ENCODE peak calls at places on chromosomes 2 and 18, in five cellular contexts. I, M, R, T and S are unnamed samples.

GRCh38 chr2:64652231-64653173 is 1.2 kb downstream of the SERTAD2 start:
- DNase-seq in I (peak), M (peak), R (no peak), T (no peak), S (no peak)

GRCh38 chr2:51706220-51706619 is 674.3 kb upstream of the NRXN1 start:
- DNase-seq in I (peak), M (no peak), R (no peak), T (no peak), S (no peak)

GRCh38 chr2:191927319-191927867 is 80.5 kb upstream of the CAVIN2 start:
- DNase-seq in I (peak), M (peak), R (no peak), T (no peak), S (no peak)

GRCh38 chr2:55115795-55116597 is 65.7 kb upstream of the RTN4 start:
- DNase-seq in I (peak), M (peak), R (no peak), T (no peak), S (no peak)

GRCh38 chr18:57437782-57438668 is 2.9 kb downstream of the ONECUT2 start:
- DNase-seq in I (peak), M (peak), R (peak), T (peak), S (no peak)

GRCh38 chr18:57786038-57786437 is 17.1 kb downstream of the ATP8B1 start:
- DNase-seq in I (no peak), M (no peak), R (no peak), T (no peak), S (no peak)

GRCh38 chr2:151056870-151057269 is 204.8 kb downstream of the RBM43 start:
- DNase-seq in I (peak), M (peak), R (no peak), T (no peak), S (no peak)

GRCh38 chr2:182946949-182947348 is 80.5 kb upstream of the FRZB start:
- DNase-seq in I (peak), M (peak), R (peak), T (no peak), S (no peak)

GRCh38 chr2:105836840-105837692 is 92.4 kb downstream of the NCK2 start:
- DNase-seq in I (no peak), M (no peak), R (no peak), T (no peak), S (no peak)

GRCh38 chr2:15834381-15835031 is 105.8 kb upstream of the MYCN start:
- DNase-seq in I (no peak), M (no peak), R (no peak), T (no peak), S (no peak)

GRCh38 chr2:170812716-170813585 is 3.7 kb upstream of the GAD1 start:
- DNase-seq in I (peak), M (peak), R (peak), T (no peak), S (no peak)

GRCh38 chr2:241813806-241814570 is 5.0 kb downstream of the NEU4 start:
- DNase-seq in I (no peak), M (peak), R (peak), T (no peak), S (no peak)